ENCODE peak calls at places on chromosome 16, in seven cellular contexts. One of them, this sample, is unnamed.
A peak's percentile ranks its signal among the peaks of the same experiment; 100 is the strongest.

GRCh38 chr16:381788-382717 is at the start of gene PGAP6:
- DNase-seq in activated CD4-positive, CD25-positive, alpha-beta regulatory T cell: peak; percentile 49
- DNase-seq in SW480: peak; percentile 49
- DNase-seq in Peyer's patch: peak; percentile 83
- DNase-seq in H9: no peak
- DNase-seq in NCI-H510A treated with DMSO at 0.1 percent for 48 hours: peak; percentile 21
- DNase-seq in GM23338: peak; percentile 71
- DNase-seq in this sample: peak; percentile 83

GRCh38 chr16:50684823-50685455 is 3.8 kb upstream of the SNX20 start:
- DNase-seq in SW480: no peak
- DNase-seq in Peyer's patch: no peak
- DNase-seq in NCI-H510A treated with DMSO at 0.1 percent for 48 hours: no peak
- DNase-seq in activated CD4-positive, CD25-positive, alpha-beta regulatory T cell: no peak
- DNase-seq in GM23338: no peak
- DNase-seq in H9: no peak
- DNase-seq in this sample: no peak

GRCh38 chr16:68332411-68333121 is 21.7 kb downstream of the PRMT7 start:
- DNase-seq in NCI-H510A treated with DMSO at 0.1 percent for 48 hours: peak; percentile 10
- DNase-seq in Peyer's patch: peak; percentile 54
- DNase-seq in SW480: no peak
- DNase-seq in GM23338: no peak
- DNase-seq in activated CD4-positive, CD25-positive, alpha-beta regulatory T cell: no peak
- DNase-seq in H9: no peak
- DNase-seq in this sample: no peak

GRCh38 chr16:6189216-6189615 is 1091.6 kb upstream of the EEF2KMT start:
- DNase-seq in activated CD4-positive, CD25-positive, alpha-beta regulatory T cell: no peak
- DNase-seq in GM23338: no peak
- DNase-seq in Peyer's patch: no peak
- DNase-seq in SW480: peak; percentile 6
- DNase-seq in NCI-H510A treated with DMSO at 0.1 percent for 48 hours: no peak
- DNase-seq in H9: no peak
- DNase-seq in this sample: no peak

GRCh38 chr16:85543998-85544397 is 69.1 kb upstream of the GSE1 start:
- DNase-seq in activated CD4-positive, CD25-positive, alpha-beta regulatory T cell: no peak
- DNase-seq in Peyer's patch: no peak
- DNase-seq in GM23338: no peak
- DNase-seq in SW480: no peak
- DNase-seq in H9: no peak
- DNase-seq in NCI-H510A treated with DMSO at 0.1 percent for 48 hours: no peak
- DNase-seq in this sample: no peak

GRCh38 chr16:59558679-59559078 is 824.6 kb upstream of the GOT2 start:
- DNase-seq in Peyer's patch: no peak
- DNase-seq in activated CD4-positive, CD25-positive, alpha-beta regulatory T cell: no peak
- DNase-seq in H9: no peak
- DNase-seq in GM23338: no peak
- DNase-seq in NCI-H510A treated with DMSO at 0.1 percent for 48 hours: no peak
- DNase-seq in SW480: no peak
- DNase-seq in this sample: no peak

GRCh38 chr16:65327346-65327745 is 205.5 kb upstream of the CDH11 start:
- DNase-seq in H9: no peak
- DNase-seq in activated CD4-positive, CD25-positive, alpha-beta regulatory T cell: no peak
- DNase-seq in GM23338: no peak
- DNase-seq in NCI-H510A treated with DMSO at 0.1 percent for 48 hours: no peak
- DNase-seq in Peyer's patch: no peak
- DNase-seq in SW480: no peak
- DNase-seq in this sample: no peak

GRCh38 chr16:77951788-77952187 is 70.6 kb upstream of the CLEC3A start:
- DNase-seq in GM23338: peak; percentile 91
- DNase-seq in SW480: peak; percentile 59
- DNase-seq in NCI-H510A treated with DMSO at 0.1 percent for 48 hours: peak; percentile 60
- DNase-seq in Peyer's patch: no peak
- DNase-seq in H9: no peak
- DNase-seq in activated CD4-positive, CD25-positive, alpha-beta regulatory T cell: no peak
- DNase-seq in this sample: peak; percentile 61

GRCh38 chr16:56589141-56590039 is at the start of gene MT3:
- DNase-seq in GM23338: peak; percentile 87
- DNase-seq in H9: peak; percentile 74
- DNase-seq in Peyer's patch: peak; percentile 44
- DNase-seq in activated CD4-positive, CD25-positive, alpha-beta regulatory T cell: no peak
- DNase-seq in NCI-H510A treated with DMSO at 0.1 percent for 48 hours: peak; percentile 57
- DNase-seq in SW480: peak; percentile 41
- DNase-seq in this sample: peak; percentile 85

GRCh38 chr16:80938035-80938927 is 68.4 kb downstream of the CMC2 start:
- DNase-seq in H9: no peak
- DNase-seq in GM23338: peak; percentile 70
- DNase-seq in activated CD4-positive, CD25-positive, alpha-beta regulatory T cell: no peak
- DNase-seq in SW480: peak; percentile 20
- DNase-seq in Peyer's patch: peak; percentile 50
- DNase-seq in NCI-H510A treated with DMSO at 0.1 percent for 48 hours: no peak
- DNase-seq in this sample: no peak

GRCh38 chr16:86631441-86631840 is 53.1 kb downstream of the FOXL1 start:
- DNase-seq in activated CD4-positive, CD25-positive, alpha-beta regulatory T cell: no peak
- DNase-seq in GM23338: no peak
- DNase-seq in NCI-H510A treated with DMSO at 0.1 percent for 48 hours: no peak
- DNase-seq in H9: no peak
- DNase-seq in SW480: no peak
- DNase-seq in Peyer's patch: no peak
- DNase-seq in this sample: no peak

GRCh38 chr16:81004646-81005353 is 1.9 kb downstream of the CMC2 start:
- DNase-seq in Peyer's patch: peak; percentile 56
- DNase-seq in SW480: peak; percentile 69
- DNase-seq in H9: no peak
- DNase-seq in GM23338: peak; percentile 82
- DNase-seq in NCI-H510A treated with DMSO at 0.1 percent for 48 hours: peak; percentile 39
- DNase-seq in activated CD4-positive, CD25-positive, alpha-beta regulatory T cell: no peak
- DNase-seq in this sample: peak; percentile 69

GRCh38 chr16:3305109-3306068 is at the start of the genes TIGD7 and ZNF75A:
- DNase-seq in Peyer's patch: peak; percentile 93
- DNase-seq in activated CD4-positive, CD25-positive, alpha-beta regulatory T cell: peak; percentile 47
- DNase-seq in GM23338: peak; percentile 96
- DNase-seq in NCI-H510A treated with DMSO at 0.1 percent for 48 hours: peak; percentile 73
- DNase-seq in SW480: peak; percentile 60
- DNase-seq in H9: peak; percentile 92
- DNase-seq in this sample: peak; percentile 87

GRCh38 chr16:55562936-55563335 is 3.5 kb upstream of the CAPNS2 start:
- DNase-seq in H9: no peak
- DNase-seq in NCI-H510A treated with DMSO at 0.1 percent for 48 hours: no peak
- DNase-seq in SW480: no peak
- DNase-seq in Peyer's patch: no peak
- DNase-seq in activated CD4-positive, CD25-positive, alpha-beta regulatory T cell: no peak
- DNase-seq in GM23338: no peak
- DNase-seq in this sample: no peak

GRCh38 chr16:35748621-35749252 is 2289.3 kb downstream of the TP53TG3F start:
- DNase-seq in H9: no peak
- DNase-seq in SW480: no peak
- DNase-seq in Peyer's patch: no peak
- DNase-seq in NCI-H510A treated with DMSO at 0.1 percent for 48 hours: no peak
- DNase-seq in activated CD4-positive, CD25-positive, alpha-beta regulatory T cell: no peak
- DNase-seq in GM23338: no peak
- DNase-seq in this sample: no peak

GRCh38 chr16:66619036-66619435 is 14.5 kb downstream of the CMTM3 start:
- DNase-seq in H9: no peak
- DNase-seq in SW480: no peak
- DNase-seq in GM23338: no peak
- DNase-seq in Peyer's patch: no peak
- DNase-seq in NCI-H510A treated with DMSO at 0.1 percent for 48 hours: no peak
- DNase-seq in activated CD4-positive, CD25-positive, alpha-beta regulatory T cell: no peak
- DNase-seq in this sample: no peak

GRCh38 chr16:49055824-49056545 is 225.7 kb downstream of the CBLN1 start:
- DNase-seq in activated CD4-positive, CD25-positive, alpha-beta regulatory T cell: no peak
- DNase-seq in GM23338: peak; percentile 58
- DNase-seq in Peyer's patch: no peak
- DNase-seq in SW480: no peak
- DNase-seq in H9: no peak
- DNase-seq in NCI-H510A treated with DMSO at 0.1 percent for 48 hours: no peak
- DNase-seq in this sample: no peak

GRCh38 chr16:66515543-66516171 is 34.3 kb downstream of the TK2 start:
- DNase-seq in Peyer's patch: peak; percentile 46
- DNase-seq in activated CD4-positive, CD25-positive, alpha-beta regulatory T cell: no peak
- DNase-seq in GM23338: peak; percentile 67
- DNase-seq in H9: peak; percentile 50
- DNase-seq in NCI-H510A treated with DMSO at 0.1 percent for 48 hours: no peak
- DNase-seq in SW480: no peak
- DNase-seq in this sample: peak; percentile 22

GRCh38 chr16:84718-85452 is 6.9 kb downstream of the MPG start:
- DNase-seq in SW480: peak; percentile 75
- DNase-seq in GM23338: no peak
- DNase-seq in Peyer's patch: peak; percentile 81
- DNase-seq in H9: no peak
- DNase-seq in activated CD4-positive, CD25-positive, alpha-beta regulatory T cell: no peak
- DNase-seq in NCI-H510A treated with DMSO at 0.1 percent for 48 hours: peak; percentile 70
- DNase-seq in this sample: peak; percentile 97

GRCh38 chr16:68064791-68065365 is 20.3 kb upstream of the NFATC3 start:
- DNase-seq in H9: peak; percentile 77
- DNase-seq in activated CD4-positive, CD25-positive, alpha-beta regulatory T cell: peak; percentile 33
- DNase-seq in GM23338: peak; percentile 82
- DNase-seq in Peyer's patch: peak; percentile 88
- DNase-seq in NCI-H510A treated with DMSO at 0.1 percent for 48 hours: peak; percentile 23
- DNase-seq in SW480: peak; percentile 67
- DNase-seq in this sample: peak; percentile 78

GRCh38 chr16:83817022-83817421 is 9.2 kb downstream of the HSBP1 start:
- DNase-seq in Peyer's patch: no peak
- DNase-seq in GM23338: no peak
- DNase-seq in SW480: peak; percentile 54
- DNase-seq in NCI-H510A treated with DMSO at 0.1 percent for 48 hours: no peak
- DNase-seq in H9: no peak
- DNase-seq in activated CD4-positive, CD25-positive, alpha-beta regulatory T cell: no peak
- DNase-seq in this sample: peak; percentile 28

GRCh38 chr16:29825145-29826044 is 5.1 kb downstream of the MVP start:
- DNase-seq in Peyer's patch: peak; percentile 74
- DNase-seq in activated CD4-positive, CD25-positive, alpha-beta regulatory T cell: no peak
- DNase-seq in GM23338: no peak
- DNase-seq in H9: no peak
- DNase-seq in SW480: peak; percentile 74
- DNase-seq in NCI-H510A treated with DMSO at 0.1 percent for 48 hours: no peak
- DNase-seq in this sample: no peak

GRCh38 chr16:4696172-4696904 is 3.0 kb downstream of the NUDT16L1 start:
- DNase-seq in SW480: no peak
- DNase-seq in NCI-H510A treated with DMSO at 0.1 percent for 48 hours: no peak
- DNase-seq in Peyer's patch: no peak
- DNase-seq in activated CD4-positive, CD25-positive, alpha-beta regulatory T cell: no peak
- DNase-seq in H9: no peak
- DNase-seq in GM23338: no peak
- DNase-seq in this sample: no peak

GRCh38 chr16:70594569-70594968 is 51.8 kb upstream of the IL34 start:
- DNase-seq in GM23338: no peak
- DNase-seq in Peyer's patch: no peak
- DNase-seq in SW480: no peak
- DNase-seq in H9: no peak
- DNase-seq in activated CD4-positive, CD25-positive, alpha-beta regulatory T cell: no peak
- DNase-seq in NCI-H510A treated with DMSO at 0.1 percent for 48 hours: no peak
- DNase-seq in this sample: no peak

GRCh38 chr16:87198881-87199280 is 118.3 kb downstream of the C16orf95 start:
- DNase-seq in GM23338: no peak
- DNase-seq in H9: no peak
- DNase-seq in Peyer's patch: no peak
- DNase-seq in activated CD4-positive, CD25-positive, alpha-beta regulatory T cell: no peak
- DNase-seq in SW480: no peak
- DNase-seq in NCI-H510A treated with DMSO at 0.1 percent for 48 hours: no peak
- DNase-seq in this sample: no peak

GRCh38 chr16:87145181-87146176 is 171.7 kb downstream of the C16orf95 start:
- DNase-seq in H9: no peak
- DNase-seq in SW480: peak; percentile 96
- DNase-seq in GM23338: no peak
- DNase-seq in Peyer's patch: no peak
- DNase-seq in NCI-H510A treated with DMSO at 0.1 percent for 48 hours: no peak
- DNase-seq in activated CD4-positive, CD25-positive, alpha-beta regulatory T cell: no peak
- DNase-seq in this sample: no peak

GRCh38 chr16:66070140-66070887 is 296.2 kb upstream of the CDH5 start:
- DNase-seq in GM23338: no peak
- DNase-seq in SW480: no peak
- DNase-seq in Peyer's patch: peak; percentile 50
- DNase-seq in H9: no peak
- DNase-seq in activated CD4-positive, CD25-positive, alpha-beta regulatory T cell: no peak
- DNase-seq in NCI-H510A treated with DMSO at 0.1 percent for 48 hours: peak; percentile 25
- DNase-seq in this sample: no peak

GRCh38 chr16:53546988-53547391 is 44.0 kb upstream of the AKTIP start:
- DNase-seq in SW480: peak; percentile 11
- DNase-seq in GM23338: peak; percentile 68
- DNase-seq in activated CD4-positive, CD25-positive, alpha-beta regulatory T cell: no peak
- DNase-seq in H9: peak; percentile 71
- DNase-seq in NCI-H510A treated with DMSO at 0.1 percent for 48 hours: no peak
- DNase-seq in Peyer's patch: no peak
- DNase-seq in this sample: peak; percentile 62

GRCh38 chr16:88566158-88566557 is 4.0 kb upstream of the ZC3H18 start:
- DNase-seq in SW480: no peak
- DNase-seq in H9: no peak
- DNase-seq in GM23338: peak; percentile 36
- DNase-seq in Peyer's patch: no peak
- DNase-seq in NCI-H510A treated with DMSO at 0.1 percent for 48 hours: no peak
- DNase-seq in activated CD4-positive, CD25-positive, alpha-beta regulatory T cell: no peak
- DNase-seq in this sample: no peak

GRCh38 chr16:78788276-78788675 is 688.8 kb downstream of the WWOX start:
- DNase-seq in Peyer's patch: no peak
- DNase-seq in NCI-H510A treated with DMSO at 0.1 percent for 48 hours: no peak
- DNase-seq in activated CD4-positive, CD25-positive, alpha-beta regulatory T cell: no peak
- DNase-seq in SW480: no peak
- DNase-seq in GM23338: no peak
- DNase-seq in H9: no peak
- DNase-seq in this sample: no peak

GRCh38 chr16:56932588-56933265 is 785 bp downstream of the HERPUD1 start:
- DNase-seq in Peyer's patch: peak; percentile 90
- DNase-seq in SW480: peak; percentile 79
- DNase-seq in GM23338: peak; percentile 37
- DNase-seq in NCI-H510A treated with DMSO at 0.1 percent for 48 hours: peak; percentile 75
- DNase-seq in activated CD4-positive, CD25-positive, alpha-beta regulatory T cell: no peak
- DNase-seq in H9: peak; percentile 43
- DNase-seq in this sample: peak; percentile 93

GRCh38 chr16:75203106-75203505 is 3.9 kb downstream of the CTRB2 start:
- DNase-seq in SW480: no peak
- DNase-seq in GM23338: no peak
- DNase-seq in NCI-H510A treated with DMSO at 0.1 percent for 48 hours: no peak
- DNase-seq in H9: no peak
- DNase-seq in Peyer's patch: no peak
- DNase-seq in activated CD4-positive, CD25-positive, alpha-beta regulatory T cell: no peak
- DNase-seq in this sample: no peak